ENCODE peak calls at places on chromosomes 6 and 20, in six cellular contexts. Y is foreskin fibroblast, J is heart right ventricle, I is AG09309, R is uterus, Q is thoracic aorta. S is an unnamed sample.

GRCh38 chr6:15479761-15480160 is 183.1 kb downstream of the DTNBP1 start:
- DNase-seq in I (no peak), Q (no peak), R (no peak), J (peak; percentile 57), Y (no peak), S (no peak)

GRCh38 chr20:34363062-34364012 is at the start of gene ITCH:
- DNase-seq in R (peak; percentile 94), Q (peak; percentile 93), I (peak; percentile 82), J (peak; percentile 95), Y (peak; percentile 93), S (peak; percentile 80)

GRCh38 chr6:9295641-9296040 is 860.3 kb upstream of the SLC35B3 start:
- DNase-seq in R (no peak), I (no peak), J (no peak), Y (peak; percentile 4), Q (no peak), S (no peak)

GRCh38 chr20:38155811-38156210 is 9.3 kb downstream of the TGM2 start:
- DNase-seq in Y (no peak), J (no peak), I (no peak), R (no peak), Q (no peak), S (no peak)

GRCh38 chr20:40110241-40110910 is 578.7 kb downstream of the MAFB start:
- DNase-seq in Q (no peak), R (no peak), Y (no peak), J (peak; percentile 10), I (no peak), S (no peak)

GRCh38 chr20:22453244-22454080 is 130.9 kb downstream of the FOXA2 start:
- DNase-seq in J (no peak), R (no peak), Y (no peak), I (no peak), Q (no peak), S (no peak)

GRCh38 chr6:156816505-156816904 is 39.3 kb downstream of the ARID1B start:
- DNase-seq in Q (no peak), R (no peak), I (no peak), Y (no peak), J (no peak), S (no peak)

GRCh38 chr20:31341470-31341869 is 26.9 kb upstream of the DEFB118 start:
- DNase-seq in I (no peak), Q (no peak), Y (no peak), R (no peak), J (no peak), S (no peak)

GRCh38 chr6:55449219-55449618 is 122.0 kb downstream of the GFRAL start:
- DNase-seq in Q (no peak), R (no peak), Y (no peak), I (no peak), J (no peak), S (no peak)

GRCh38 chr20:17634666-17635319 is 47.2 kb downstream of the RRBP1 start:
- DNase-seq in I (no peak), Q (no peak), R (peak; percentile 72), Y (no peak), J (no peak), S (no peak)

GRCh38 chr20:32820000-32820697 is 395 bp downstream of the MAPRE1 start:
- DNase-seq in Y (no peak), I (no peak), J (peak; percentile 74), Q (peak; percentile 5), R (peak; percentile 54), S (no peak)

GRCh38 chr20:3134151-3134550 is 25.5 kb downstream of the FASTKD5 start:
- DNase-seq in Q (no peak), Y (no peak), I (no peak), R (no peak), J (no peak), S (no peak)

GRCh38 chr20:10637062-10637559 is 36.7 kb downstream of the JAG1 start:
- DNase-seq in R (no peak), I (no peak), J (no peak), Q (peak; percentile 40), Y (no peak), S (no peak)

GRCh38 chr20:34516874-34517542 is 786 bp downstream of the DYNLRB1 start:
- DNase-seq in J (no peak), R (no peak), I (no peak), Y (no peak), Q (no peak), S (no peak)

GRCh38 chr20:18255526-18255925 is 32.8 kb upstream of the ZNF133 start:
- DNase-seq in I (no peak), Q (no peak), J (no peak), Y (no peak), R (no peak), S (no peak)

GRCh38 chr20:62329389-62330377 is 26.9 kb downstream of the ADRM1 start:
- DNase-seq in Y (no peak), Q (no peak), I (no peak), J (no peak), R (no peak), S (no peak)

GRCh38 chr20:37611346-37611745 is 82.5 kb upstream of the CTNNBL1 start:
- DNase-seq in R (no peak), Y (no peak), Q (no peak), J (no peak), I (no peak), S (no peak)

GRCh38 chr6:13848553-13849150 is 34.3 kb upstream of the MCUR1 start:
- DNase-seq in R (no peak), I (no peak), Y (no peak), J (no peak), Q (no peak), S (no peak)

GRCh38 chr6:116767715-116768114 is 2.2 kb upstream of the FAM162B start:
- DNase-seq in R (no peak), Q (no peak), I (no peak), J (no peak), Y (no peak), S (no peak)

GRCh38 chr6:93164781-93165180 is 254.6 kb downstream of the EPHA7 start:
- DNase-seq in Y (no peak), R (no peak), Q (no peak), I (no peak), J (no peak), S (peak; percentile 63)

GRCh38 chr6:105675715-105676397 is 273.0 kb upstream of the PREP start:
- DNase-seq in Q (no peak), I (peak; percentile 89), Y (peak; percentile 83), J (no peak), R (no peak), S (peak; percentile 75)

GRCh38 chr20:60058869-60059268 is 100.6 kb downstream of the CDH26 start:
- DNase-seq in Y (no peak), I (no peak), Q (no peak), R (no peak), J (no peak), S (no peak)

GRCh38 chr20:17227669-17228623 is 1.1 kb downstream of the PCSK2 start:
- DNase-seq in Y (no peak), R (no peak), Q (no peak), I (no peak), J (no peak), S (no peak)

GRCh38 chr6:72651191-72651590 is 29.3 kb downstream of the KCNQ5 start:
- DNase-seq in Q (no peak), Y (no peak), R (no peak), J (no peak), I (no peak), S (no peak)

GRCh38 chr6:56984374-56984773 is 29.5 kb downstream of the BEND6 start:
- DNase-seq in R (no peak), Q (no peak), Y (no peak), J (no peak), I (peak; percentile 54), S (peak; percentile 1)

GRCh38 chr20:5264807-5265206 is 51.9 kb downstream of the PROKR2 start:
- DNase-seq in J (no peak), R (no peak), Y (no peak), I (no peak), Q (no peak), S (no peak)

GRCh38 chr6:17744019-17744756 is 37.5 kb upstream of the NUP153 start:
- DNase-seq in I (no peak), R (no peak), Y (no peak), Q (no peak), J (no peak), S (no peak)

GRCh38 chr20:44209691-44210421 is 715 bp downstream of the OSER1 start:
- DNase-seq in J (no peak), I (no peak), R (peak; percentile 26), Y (no peak), Q (no peak), S (no peak)

GRCh38 chr6:34891296-34891695 is 2.2 kb downstream of the ANKS1A start:
- DNase-seq in Y (no peak), Q (no peak), J (no peak), I (no peak), R (no peak), S (no peak)
- H3K4me3 ChIP-seq in Y (no peak overlapping the region), Q (peak overlapping the region; percentile 95), J (peak overlapping the region; percentile 92), I (no peak overlapping the region), R (no peak overlapping the region), S (no peak overlapping the region)

GRCh38 chr6:12649325-12649724 is 67.2 kb upstream of the PHACTR1 start:
- DNase-seq in J (no peak), Q (no peak), Y (no peak), R (no peak), I (no peak), S (no peak)
- H3K4me3 ChIP-seq in J (no peak overlapping the region), Q (no peak overlapping the region), Y (no peak overlapping the region), R (no peak overlapping the region), I (no peak overlapping the region), S (no peak overlapping the region)

GRCh38 chr20:49980140-49981008 is 2.4 kb upstream of the SNAI1 start:
- DNase-seq in J (no peak), Q (no peak), Y (no peak), I (no peak), R (no peak), S (no peak)

GRCh38 chr20:49981218-49982071 is 1.3 kb upstream of the SNAI1 start:
- DNase-seq in I (no peak), Y (no peak), J (no peak), R (no peak), Q (no peak), S (no peak)

GRCh38 chr20:49983123-49983847 is 505 bp downstream of the SNAI1 start:
- DNase-seq in J (no peak), R (no peak), Q (no peak), Y (no peak), I (no peak), S (no peak)

GRCh38 chr20:49982346-49983122 is at the start of gene SNAI1:
- DNase-seq in Q (no peak), J (peak; percentile 77), I (peak; percentile 41), R (peak; percentile 72), Y (peak; percentile 81), S (peak; percentile 49)

DNA sequence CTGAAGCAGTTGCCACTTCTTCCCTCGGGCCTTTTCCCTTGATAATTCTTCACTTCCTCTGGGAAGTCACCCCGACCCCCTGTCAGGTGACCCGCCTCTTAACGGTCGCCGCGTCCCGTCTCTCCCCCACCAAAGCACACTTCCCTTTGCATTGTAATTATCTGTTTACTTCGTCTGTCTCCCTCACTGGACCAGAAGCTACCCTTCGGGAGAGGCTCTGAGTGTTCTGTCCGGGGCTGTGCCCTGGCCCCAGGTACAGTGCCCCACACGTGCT is 771 bp upstream of the SNAI1 start:
- DNase-seq in I (no peak), Q (no peak), J (no peak), R (no peak), Y (no peak), S (no peak)
- H3K4me3 ChIP-seq in I (no peak overlapping the region), Q (peak overlapping the region; percentile 87), J (peak overlapping the region; percentile 55), R (no peak overlapping the region), Y (peak overlapping the region; percentile 21), S (no peak overlapping the region)

DNA sequence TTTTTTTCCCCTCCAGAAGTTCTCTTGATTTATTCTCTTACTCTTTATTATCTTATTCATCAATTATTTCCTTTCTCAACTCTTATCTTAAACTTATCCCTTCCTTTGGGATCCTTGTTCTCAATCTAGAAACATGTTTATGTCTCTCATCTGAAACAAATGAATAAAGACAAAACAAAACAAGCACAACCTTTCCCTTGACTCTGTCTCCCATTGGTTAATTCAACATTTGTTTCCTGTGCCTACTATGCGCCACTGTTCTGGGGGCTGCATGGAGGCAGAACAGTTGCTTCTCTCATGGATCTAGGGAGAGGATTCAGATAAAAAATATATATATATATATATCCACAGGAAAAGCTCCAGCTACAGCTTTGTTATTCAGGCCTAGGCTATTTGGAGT is 5.2 kb upstream of the MRAP2 start:
- DNase-seq in R (no peak), I (no peak), Q (no peak), J (no peak), Y (no peak), S (no peak)
- H3K4me3 ChIP-seq in R (no peak overlapping the region), I (no peak overlapping the region), Q (no peak overlapping the region), J (no peak overlapping the region), Y (no peak overlapping the region), S (no peak overlapping the region)